ENCODE peak calls at places on chromosomes 5 and 9, in five cellular contexts. J is fibroblast of the aortic adventitia; B is stimulated activated effector memory CD8-positive, alpha-beta T cell treated with anti-CD3 and anti-CD28 coated beads, Interleukin-12 subunit alpha, Interleukin-12 subunit beta, amount 100 ng/mL, for 72 hours; O is bronchial epithelial cell; E is AG08396. R is an unnamed sample.

GRCh38 chr5:111147502-111147901 is 55.4 kb downstream of the WDR36 start:
- DNase-seq in E (no peak), J (no peak), O (no peak), B (no peak), R (no peak)

GRCh38 chr5:128693779-128694178 is 155.7 kb upstream of the FBN2 start:
- DNase-seq in O (no peak), E (no peak), B (no peak), J (no peak), R (no peak)

GRCh38 chr5:172283020-172283861 is at the start of gene UBTD2:
- DNase-seq in O (peak), J (peak), E (peak), B (peak), R (peak)

GRCh38 chr9:35776018-35776417 is 15.4 kb upstream of the NPR2 start:
- DNase-seq in O (no peak), J (no peak), B (no peak), E (no peak), R (peak)

GRCh38 chr9:69412741-69413150 is 87.7 kb downstream of the ENTREP1 start:
- DNase-seq in O (peak), B (no peak), J (peak), E (peak), R (no peak)

GRCh38 chr5:97142521-97143254 is at the start of gene LIX1:
- DNase-seq in E (peak), O (peak), J (peak), B (no peak), R (no peak)

GRCh38 chr9:14156046-14156445 is 157.9 kb downstream of the NFIB start:
- DNase-seq in E (no peak), O (no peak), J (no peak), B (no peak), R (no peak)

GRCh38 chr5:62284946-62285891 is 20.8 kb upstream of the KIF2A start:
- DNase-seq in O (no peak), E (no peak), J (no peak), B (peak), R (no peak)

GRCh38 chr9:125407974-125408900 is 146.6 kb downstream of the GAPVD1 start:
- DNase-seq in J (peak), O (peak), B (peak), E (peak), R (no peak)

R was measured in GF-D8.